ENCODE peak calls at places on chromosomes 13 and 19, in seven cellular contexts. X is IMR-90, C is astrocyte of the spinal cord, D is dorsolateral prefrontal cortex, A is neural progenitor cell, H is stomach, F is suprapubic skin. L is an unnamed sample.

GRCh38 chr19:55483681-55484361 is 1.2 kb upstream of the NAT14 start:
- DNase-seq in H (no peak), D (no peak), C (no peak), A (no peak), F (peak), X (no peak), L (no peak)

GRCh38 chr13:46759861-46760260 is 37.1 kb downstream of the ESD start:
- DNase-seq in D (no peak), X (no peak), A (no peak), C (no peak), F (no peak), H (no peak), L (peak)

GRCh38 chr13:93476175-93476574 is 249.6 kb downstream of the GPC6 start:
- DNase-seq in F (no peak), C (peak), X (peak), D (no peak), H (no peak), A (no peak), L (peak)

GRCh38 chr13:107211073-107211472 is 643.1 kb upstream of the ARGLU1 start:
- DNase-seq in H (peak), F (peak), X (peak), C (peak), D (peak), A (peak), L (peak)

GRCh38 chr13:49580980-49581680 is 4.2 kb downstream of the RCBTB1 start:
- DNase-seq in H (no peak), C (no peak), A (no peak), D (no peak), X (no peak), F (no peak), L (no peak)

GRCh38 chr13:28865951-28866350 is 45.8 kb downstream of the MTUS2 start:
- DNase-seq in A (no peak), H (no peak), C (no peak), F (no peak), X (no peak), D (no peak), L (no peak)

GRCh38 chr13:42355841-42356575 is 84.1 kb downstream of the AKAP11 start:
- DNase-seq in D (no peak), F (no peak), A (no peak), C (no peak), X (no peak), H (no peak), L (no peak)

GRCh38 chr13:27745301-27745700 is 47.0 kb upstream of the GSX1 start:
- DNase-seq in C (no peak), H (no peak), D (no peak), A (no peak), X (no peak), F (no peak), L (no peak)

GRCh38 chr19:40219721-40220276 is 1.6 kb upstream of the TTC9B start:
- DNase-seq in A (no peak), H (no peak), X (peak), D (peak), C (peak), F (no peak), L (peak)

GRCh38 chr13:70622785-70623184 is 514.5 kb upstream of the KLHL1 start:
- DNase-seq in F (no peak), D (no peak), C (no peak), A (peak), X (no peak), H (no peak), L (peak)

DNA sequence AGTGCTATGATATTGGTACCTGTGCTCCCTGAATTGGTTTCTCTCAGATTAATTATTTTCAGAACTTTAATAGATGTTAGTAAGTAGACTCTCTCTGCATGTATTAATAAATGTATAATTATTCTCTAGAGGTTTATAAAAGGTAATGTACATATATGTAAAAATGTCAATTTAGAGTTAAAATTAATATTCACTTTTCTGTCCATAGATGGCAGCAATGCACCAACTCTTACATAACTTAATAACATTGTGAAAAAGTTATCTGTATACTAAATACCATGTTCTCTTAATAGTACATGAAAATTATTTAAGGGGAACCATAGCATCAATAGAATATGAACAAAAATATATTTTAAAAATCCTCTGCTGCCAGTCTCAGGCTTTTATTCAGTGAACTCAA is 515.0 kb upstream of the KLHL1 start:
- DNase-seq in F (no peak), X (peak), A (peak), C (peak), H (no peak), D (no peak), L (peak)
- TF ChIP-seq CTCF in F (no peak), X (peak), A (peak), C (peak), H (peak), D (peak), L (peak)

GRCh38 chr13:25608181-25608580 is 236.4 kb downstream of the ATP8A2 start:
- DNase-seq in F (no peak), H (no peak), D (no peak), X (no peak), A (no peak), C (no peak), L (no peak)
- TF ChIP-seq CTCF in F (no peak), H (no peak), D (no peak), X (no peak), A (no peak), C (no peak), L (no peak)

GRCh38 chr13:85719749-85720148 is 79.5 kb downstream of the SLITRK6 start:
- DNase-seq in X (no peak), H (no peak), F (no peak), A (no peak), D (no peak), C (no peak), L (no peak)
- TF ChIP-seq CTCF in X (no peak), H (no peak), F (no peak), A (no peak), D (no peak), C (no peak), L (no peak)

DNA sequence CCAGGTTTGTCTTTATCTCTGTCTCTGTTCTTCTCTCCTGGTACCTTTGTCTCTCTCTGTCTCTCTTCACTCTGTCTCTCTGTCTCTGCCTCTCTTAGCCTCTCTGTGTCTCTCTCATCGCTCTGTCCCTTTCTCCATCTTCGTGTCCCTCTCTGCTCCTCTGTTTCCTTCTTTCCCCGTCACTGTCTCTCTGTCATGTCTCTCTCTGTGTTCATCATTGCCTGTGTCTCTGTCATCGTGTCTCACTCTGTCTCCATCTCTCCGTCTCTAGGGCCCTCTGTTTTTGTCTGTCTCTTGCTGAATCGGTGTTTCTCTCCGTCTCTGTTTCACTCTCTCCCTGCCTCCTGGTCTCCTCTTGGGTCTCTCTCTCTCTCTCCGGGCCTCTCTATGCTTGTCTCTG is 2.9 kb upstream of the KCNN4 start:
- DNase-seq in F (no peak), X (no peak), A (no peak), H (no peak), C (no peak), D (no peak), L (no peak)
- TF ChIP-seq CTCF in F (no peak), X (no peak), A (no peak), H (no peak), C (no peak), D (no peak), L (no peak)

DNA sequence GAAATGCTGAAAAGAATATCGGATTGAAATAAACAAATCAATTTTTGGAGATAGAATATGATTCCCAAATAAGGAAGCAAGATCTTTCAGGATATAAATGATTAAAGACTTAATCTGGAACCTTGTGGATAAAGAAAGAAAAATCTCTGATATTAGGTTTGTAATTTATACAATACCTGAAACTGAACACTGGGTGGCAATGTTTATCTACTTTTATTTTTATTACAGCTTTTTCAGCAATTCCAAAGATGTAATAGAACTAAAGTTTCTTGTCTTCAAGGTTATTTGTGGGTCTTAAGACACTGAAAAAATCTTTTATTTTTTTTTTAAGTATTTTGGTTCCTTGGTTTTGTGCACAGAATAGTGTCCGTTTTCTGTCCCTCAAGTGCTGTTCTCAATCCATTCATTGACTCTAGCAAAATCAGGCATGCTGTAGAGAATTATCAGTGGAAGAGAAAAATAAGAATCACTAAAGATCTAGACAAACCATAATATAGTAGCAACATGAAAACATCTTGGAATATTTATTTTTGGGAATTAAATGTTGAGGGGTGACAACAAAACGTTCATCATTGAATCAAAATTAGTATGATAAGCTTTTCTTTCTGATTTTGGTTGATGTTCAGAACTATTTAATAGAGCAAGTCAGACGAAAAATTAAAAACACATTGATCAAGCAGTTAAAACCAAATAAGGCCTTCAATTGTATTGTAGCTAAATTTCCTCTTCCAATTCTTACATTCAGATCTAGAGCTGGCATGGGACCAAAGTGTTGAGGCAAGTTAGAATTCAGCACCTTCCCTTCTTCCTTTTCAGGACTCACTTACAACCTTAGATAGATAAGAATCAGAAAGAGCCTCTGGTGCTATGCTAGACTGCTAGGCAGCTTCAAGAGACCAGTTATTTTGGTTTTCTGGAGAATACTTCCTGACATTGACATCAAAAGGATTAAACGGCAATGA is 704.4 kb upstream of the PCDH20 start:
- DNase-seq in A (peak), F (no peak), X (peak), C (peak), H (no peak), D (no peak), L (peak)
- TF ChIP-seq CTCF in A (peak), F (peak), X (peak), C (peak), H (peak), D (peak), L (peak)

DNA sequence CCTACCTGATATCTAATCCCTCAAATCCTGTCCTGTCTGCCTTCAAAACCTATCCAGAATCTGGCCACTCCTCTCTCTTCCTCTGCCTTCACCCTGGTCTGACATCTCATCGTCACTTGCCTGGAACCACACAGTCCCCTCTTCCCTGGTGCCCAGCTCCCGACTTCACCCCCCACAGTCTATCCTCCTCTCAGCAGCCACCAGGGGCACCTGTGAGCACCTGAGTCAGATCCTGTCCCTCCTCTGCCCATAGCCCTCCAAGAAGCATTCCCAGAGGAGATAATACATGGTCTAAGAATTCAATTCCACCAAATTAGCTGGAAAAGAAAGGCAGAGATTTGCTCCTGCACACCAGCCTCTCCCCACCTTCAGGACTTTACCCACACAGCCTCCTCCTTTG is 48.9 kb downstream of the ZNRF4 start:
- DNase-seq in C (no peak), F (no peak), A (no peak), H (no peak), X (no peak), D (no peak), L (no peak)
- TF ChIP-seq CTCF in C (peak), F (no peak), A (no peak), H (no peak), X (no peak), D (no peak), L (no peak)

GRCh38 chr19:7636691-7637373 is at the start of gene STXBP2:
- DNase-seq in D (no peak), A (peak), H (peak), F (no peak), C (no peak), X (no peak), L (peak)
- TF ChIP-seq CTCF in D (no peak), A (no peak), H (no peak), F (peak), C (no peak), X (no peak), L (no peak)

DNA sequence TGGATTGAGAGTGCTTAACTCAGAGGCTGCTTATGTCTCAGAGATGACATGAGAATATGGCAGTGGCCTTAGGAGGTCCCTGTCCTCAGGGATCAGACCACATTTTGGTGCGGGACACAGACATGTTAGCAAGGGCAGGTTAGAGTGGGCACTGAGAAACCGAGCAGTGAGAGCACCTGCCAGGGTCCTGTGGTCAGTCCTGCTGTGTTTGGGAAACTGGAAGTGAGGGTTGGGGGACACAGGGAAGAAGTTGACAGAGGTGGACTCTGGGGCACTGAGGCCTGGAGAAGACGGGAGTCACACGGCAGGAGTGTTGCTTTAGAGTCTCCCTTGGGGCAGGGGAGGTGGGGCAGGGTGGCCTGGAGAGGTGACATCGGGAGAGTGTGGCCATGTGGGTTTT is 7.4 kb downstream of the IGFLR1 start:
- DNase-seq in X (no peak), H (no peak), D (no peak), A (no peak), F (no peak), C (no peak), L (no peak)
- TF ChIP-seq CTCF in X (no peak), H (no peak), D (no peak), A (no peak), F (no peak), C (no peak), L (no peak)